ENCODE peak calls at places on chromosomes 4 and X, in seven cellular contexts. B is effector memory CD4-positive, alpha-beta T cell; C is colonic mucosa; T is hepatocyte; V is CD4-positive, alpha-beta T cell; L is CD8-positive, alpha-beta memory T cell; E is Karpas-422. D is an unnamed sample. For H3K9me3, the result is how much of the 10 kb centered on the place peaks cover.

GRCh38 chr4:89119166-89119565 is 7.8 kb downstream of the TIGD2 start:
- DNase-seq in V (no peak), E (no peak), T (no peak), L (no peak), B (no peak), C (no peak), D (no peak)

GRCh38 chr4:41044791-41045190 is 169.6 kb downstream of the APBB2 start:
- DNase-seq in L (no peak), C (no peak), V (no peak), E (no peak), B (no peak), T (no peak), D (no peak)

GRCh38 chrX:107736781-107737531 is 38.6 kb downstream of the TSC22D3 start:
- DNase-seq in T (no peak), C (no peak), B (no peak), E (no peak), V (no peak), L (no peak), D (no peak)

GRCh38 chr4:76968937-76969336 is 19.4 kb downstream of the SEPTIN11 start:
- DNase-seq in E (no peak), L (no peak), C (no peak), T (no peak), B (no peak), V (no peak), D (no peak)

GRCh38 chr4:169677150-169677732 is 56.9 kb downstream of the CLCN3 start:
- DNase-seq in C (no peak), V (no peak), E (no peak), T (no peak), L (no peak), B (no peak), D (no peak)

GRCh38 chr4:2761035-2761923 is 5.1 kb upstream of the TNIP2 start:
- DNase-seq in C (peak), T (peak), E (no peak), B (no peak), L (no peak), V (no peak), D (no peak)

GRCh38 chr4:8438743-8439142 is 1.8 kb downstream of the ACOX3 start:
- DNase-seq in C (no peak), L (no peak), E (no peak), V (no peak), B (no peak), T (no peak), D (no peak)

GRCh38 chr4:20086067-20086466 is 165.6 kb upstream of the SLIT2 start:
- DNase-seq in V (no peak), B (no peak), C (no peak), T (no peak), L (no peak), E (no peak), D (no peak)

GRCh38 chrX:71909956-71910355 is 689 bp upstream of the NHSL2 start:
- DNase-seq in L (no peak), V (no peak), C (no peak), B (no peak), T (peak), E (no peak), D (no peak)

DNA sequence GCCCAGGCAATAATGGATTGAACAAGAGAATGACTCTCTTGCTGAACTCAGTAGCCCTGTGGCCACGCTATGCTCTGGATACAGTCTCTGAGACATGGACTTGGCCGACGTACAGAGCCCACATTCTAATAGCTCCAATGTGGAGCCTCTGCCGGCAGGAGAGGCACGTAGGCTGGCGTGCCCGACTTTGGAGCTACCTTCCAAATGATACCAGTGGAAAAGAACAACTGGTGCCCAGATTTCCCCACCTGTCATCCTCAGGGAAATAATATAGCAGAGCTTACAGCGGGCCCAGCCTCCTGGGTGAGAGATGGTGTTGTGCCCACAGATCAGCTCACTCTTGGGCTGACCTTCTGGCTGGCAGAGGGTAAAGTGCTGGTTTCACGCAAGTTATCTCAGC is 10.6 kb downstream of the NDP start:
- DNase-seq in C (no peak), B (no peak), L (no peak), T (no peak), V (no peak), E (no peak), D (no peak)
- H3K9me3 ChIP-seq in C (under half), B (under half), L (under half), T (under half), V (under half), E (under half), D (under half)

DNA sequence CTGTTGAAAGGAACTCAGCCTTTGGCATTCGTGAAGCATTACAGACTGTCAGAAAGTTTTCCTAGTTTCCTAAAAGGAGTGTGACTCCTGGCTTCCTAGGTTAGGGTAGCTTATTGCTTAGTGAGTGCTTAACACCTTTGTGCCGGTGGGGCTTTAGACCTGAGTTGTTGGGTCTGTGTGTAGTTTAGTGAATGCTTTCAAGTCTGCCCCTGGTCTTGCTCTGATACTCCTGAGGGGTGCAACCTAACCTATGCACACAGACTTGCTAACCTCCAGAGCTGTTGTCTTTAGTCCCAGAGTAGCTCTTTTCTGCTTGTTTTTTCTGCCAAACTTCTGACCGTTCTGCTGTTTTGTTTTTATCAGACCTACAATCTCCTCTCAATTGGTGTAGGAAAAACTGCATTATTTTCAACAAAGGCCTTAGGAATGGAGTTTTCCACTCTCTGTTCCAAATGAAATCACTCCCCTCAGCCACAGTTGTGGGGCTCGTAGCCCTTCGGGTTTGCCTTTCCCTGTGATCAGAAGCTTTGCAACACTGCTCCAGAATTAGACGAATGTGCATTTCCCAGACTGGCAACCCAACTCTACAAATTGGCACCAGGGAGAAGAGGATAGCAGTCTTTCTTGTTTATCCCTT is 1399.1 kb upstream of the PCDH7 start:
- DNase-seq in L (no peak), V (no peak), C (no peak), E (no peak), T (no peak), B (no peak), D (no peak)
- H3K27ac ChIP-seq in L (no peak), V (no peak), C (no peak), E (no peak), T (no peak), B (no peak), D (no peak)

DNA sequence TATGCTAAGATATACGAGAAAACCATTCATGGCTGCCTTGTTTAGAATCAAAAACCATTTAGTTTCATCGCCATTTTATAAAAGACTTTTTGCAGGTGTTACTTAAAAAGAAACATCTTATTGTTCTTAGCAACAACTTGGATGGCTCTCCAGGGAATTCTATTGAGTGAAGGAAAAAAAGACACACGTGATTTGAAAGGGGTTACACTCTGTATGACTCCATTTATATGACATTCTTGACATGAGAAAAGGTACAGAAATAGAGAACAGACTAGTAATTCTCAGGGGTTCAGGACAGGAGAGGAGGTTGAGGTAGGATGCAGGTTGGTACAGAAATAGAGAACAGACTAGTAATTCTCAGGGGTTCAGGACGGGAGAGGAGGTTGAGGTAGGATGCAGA is 66.0 kb downstream of the DHRSX start:
- DNase-seq in T (no peak), C (no peak), V (no peak), L (no peak), E (peak), B (no peak), D (no peak)
- H3K9me3 ChIP-seq in T (under half), C (under half), V (under half), L (under half), E (under half), B (under half), D (under half)

DNA sequence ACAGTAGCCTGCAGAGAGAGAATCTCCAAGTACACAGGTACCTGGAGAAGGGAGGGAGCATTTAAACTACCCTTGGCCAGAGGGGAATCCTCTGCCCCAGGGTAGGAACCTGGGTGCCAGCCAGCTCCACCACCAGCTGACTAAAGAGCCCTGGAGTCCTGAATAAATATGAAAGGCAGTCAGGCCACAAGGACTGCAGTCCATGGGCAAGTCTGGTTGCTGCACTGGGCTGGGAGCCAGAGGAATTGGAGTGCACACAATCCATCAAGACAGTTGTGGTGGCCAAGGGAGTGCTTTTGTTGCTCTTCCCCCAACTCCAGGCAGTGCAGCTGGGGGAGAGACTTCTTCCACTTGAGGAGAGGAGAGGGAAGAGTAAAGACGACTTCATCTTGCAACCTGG is 172.5 kb downstream of the HNRNPD start:
- DNase-seq in V (no peak), E (no peak), C (no peak), B (no peak), T (no peak), L (no peak), D (no peak)
- H3K27ac ChIP-seq in V (no peak), E (no peak), C (no peak), B (no peak), T (no peak), L (no peak), D (no peak)

GRCh38 chr4:118846981-118847380 is 11.1 kb upstream of the SEC24D start:
- DNase-seq in T (no peak), E (no peak), L (no peak), B (no peak), C (no peak), V (no peak), D (no peak)

GRCh38 chr4:118848901-118849300 is 13.0 kb upstream of the SEC24D start:
- DNase-seq in C (no peak), B (no peak), T (no peak), L (no peak), V (no peak), E (no peak), D (no peak)

GRCh38 chr4:118848242-118848641 is 12.3 kb upstream of the SEC24D start:
- DNase-seq in B (no peak), E (no peak), L (no peak), T (no peak), V (no peak), C (no peak), D (no peak)

GRCh38 chr4:118849867-118850812 is 14.2 kb upstream of the SEC24D start:
- DNase-seq in B (no peak), T (peak), E (peak), L (peak), V (no peak), C (peak), D (peak)

DNA sequence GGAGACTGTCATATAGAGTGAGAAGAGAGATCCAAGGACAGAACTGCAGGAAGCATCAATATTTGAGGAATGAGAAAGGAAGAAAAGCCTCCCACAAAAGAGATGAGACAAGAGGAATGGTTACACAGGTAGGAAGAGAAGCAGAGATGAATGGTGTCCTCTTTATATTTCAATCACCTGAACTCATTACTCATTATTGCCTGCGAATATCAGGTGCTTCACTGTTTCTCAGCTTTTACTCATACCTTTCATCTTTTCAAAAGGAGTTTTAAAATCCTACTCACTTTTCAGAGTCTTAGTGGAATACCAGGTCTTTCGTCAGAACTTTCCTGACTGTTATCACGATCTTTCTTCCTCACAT is 14.9 kb upstream of the SEC24D start:
- DNase-seq in E (no peak), T (no peak), V (no peak), C (no peak), B (no peak), L (no peak), D (no peak)
- H3K9me3 ChIP-seq in E (under half), T (under half), V (under half), C (under half), B (under half), L (under half), D (under half)